ENCODE peak calls at places on chromosomes 16 and 17, in four cellular contexts. F is tibial nerve, K is NB4, Z is GM10248. N is an unnamed sample.

GRCh38 chr17:62592305-62593099 is 35.0 kb upstream of the MRC2 start:
- DNase-seq in F (no peak), K (no peak), Z (no peak), N (no peak)

GRCh38 chr16:63228259-63228658 is 1192.0 kb upstream of the CDH8 start:
- DNase-seq in F (no peak), K (peak; percentile 3), Z (no peak), N (no peak)

GRCh38 chr16:24975428-24975889 is 39.7 kb downstream of the ARHGAP17 start:
- DNase-seq in F (no peak), K (peak; percentile 36), Z (peak; percentile 66), N (no peak)

GRCh38 chr16:87602821-87603683 is 744 bp downstream of the JPH3 start:
- DNase-seq in F (no peak), K (no peak), Z (no peak), N (no peak)

GRCh38 chr17:3401786-3402185 is 3.6 kb upstream of the OR1E1 start:
- DNase-seq in F (no peak), K (no peak), Z (no peak), N (no peak)

GRCh38 chr17:67557921-67558320 is 159.8 kb upstream of the NOL11 start:
- DNase-seq in F (no peak), K (no peak), Z (no peak), N (no peak)

GRCh38 chr16:53089434-53090270 is 34.9 kb downstream of the CHD9 start:
- DNase-seq in F (no peak), K (no peak), Z (no peak), N (no peak)

GRCh38 chr16:75095204-75095621 is 21.4 kb downstream of the LDHD start:
- DNase-seq in F (no peak), K (peak; percentile 62), Z (no peak), N (no peak)

GRCh38 chr17:50487213-50488096 is 8.8 kb downstream of the RSAD1 start:
- DNase-seq in F (no peak), K (no peak), Z (no peak), N (no peak)

GRCh38 chr17:73336613-73337400 is 25.0 kb upstream of the CDC42EP4 start:
- DNase-seq in F (no peak), K (no peak), Z (no peak), N (no peak)

GRCh38 chr17:9817086-9817485 is 4.8 kb downstream of the GSG1L2 start:
- DNase-seq in F (no peak), K (no peak), Z (no peak), N (no peak)

GRCh38 chr16:63385714-63386113 is 1349.5 kb upstream of the CDH8 start:
- DNase-seq in F (no peak), K (no peak), Z (no peak), N (no peak)

GRCh38 chr16:57143125-57143965 is 42.5 kb downstream of the PSME3IP1 start:
- DNase-seq in F (peak; percentile 36), K (no peak), Z (no peak), N (no peak)

GRCh38 chr17:74768763-74769114 is 7.4 kb downstream of the NAT9 start:
- DNase-seq in F (no peak), K (no peak), Z (no peak), N (no peak)

GRCh38 chr16:81625544-81626152 is 153.4 kb upstream of the PLCG2 start:
- DNase-seq in F (no peak), K (peak; percentile 61), Z (peak; percentile 83), N (no peak)

GRCh38 chr16:86602521-86602920 is 24.2 kb downstream of the FOXL1 start:
- DNase-seq in F (no peak), K (no peak), Z (no peak), N (no peak)

GRCh38 chr16:12618515-12618914 is 185.2 kb downstream of the CPPED1 start:
- DNase-seq in F (no peak), K (no peak), Z (no peak), N (peak; percentile 54)

GRCh38 chr17:29112780-29113295 is 67.4 kb downstream of the MYO18A start:
- DNase-seq in F (peak; percentile 61), K (peak; percentile 82), Z (no peak), N (no peak)

GRCh38 chr17:49977463-49978389 is 8.7 kb downstream of the DLX4 start:
- DNase-seq in F (no peak), K (no peak), Z (no peak), N (no peak)

GRCh38 chr17:40399185-40399584 is 18.5 kb downstream of the TOP2A start:
- DNase-seq in F (no peak), K (peak; percentile 67), Z (peak; percentile 31), N (no peak)

GRCh38 chr17:45353047-45353446 is 36.2 kb upstream of the MAP3K14 start:
- DNase-seq in F (no peak), K (peak; percentile 56), Z (peak; percentile 66), N (no peak)

GRCh38 chr17:80187090-80187489 is 17.3 kb downstream of the CARD14 start:
- DNase-seq in F (no peak), K (no peak), Z (no peak), N (no peak)

GRCh38 chr17:34725740-34726139 is 146.4 kb downstream of the TMEM132E start:
- DNase-seq in F (no peak), K (peak; percentile 63), Z (no peak), N (peak; percentile 32)

GRCh38 chr17:76524598-76525512 is 12.7 kb downstream of the CYGB start:
- DNase-seq in F (no peak), K (peak; percentile 66), Z (no peak), N (no peak)

GRCh38 chr16:4075534-4075933 is 40.7 kb downstream of the ADCY9 start:
- DNase-seq in F (no peak), K (no peak), Z (no peak), N (no peak)

GRCh38 chr17:77919276-77919675 is 39.2 kb upstream of the TNRC6C start:
- DNase-seq in F (no peak), K (no peak), Z (no peak), N (no peak)

GRCh38 chr17:77916771-77917481 is 41.6 kb upstream of the TNRC6C start:
- DNase-seq in F (no peak), K (peak; percentile 70), Z (no peak), N (no peak)

GRCh38 chr17:77916284-77916683 is 42.2 kb upstream of the TNRC6C start:
- DNase-seq in F (no peak), K (no peak), Z (no peak), N (no peak)

GRCh38 chr17:77915594-77916021 is 42.9 kb upstream of the TNRC6C start:
- DNase-seq in F (no peak), K (no peak), Z (no peak), N (no peak)

DNA sequence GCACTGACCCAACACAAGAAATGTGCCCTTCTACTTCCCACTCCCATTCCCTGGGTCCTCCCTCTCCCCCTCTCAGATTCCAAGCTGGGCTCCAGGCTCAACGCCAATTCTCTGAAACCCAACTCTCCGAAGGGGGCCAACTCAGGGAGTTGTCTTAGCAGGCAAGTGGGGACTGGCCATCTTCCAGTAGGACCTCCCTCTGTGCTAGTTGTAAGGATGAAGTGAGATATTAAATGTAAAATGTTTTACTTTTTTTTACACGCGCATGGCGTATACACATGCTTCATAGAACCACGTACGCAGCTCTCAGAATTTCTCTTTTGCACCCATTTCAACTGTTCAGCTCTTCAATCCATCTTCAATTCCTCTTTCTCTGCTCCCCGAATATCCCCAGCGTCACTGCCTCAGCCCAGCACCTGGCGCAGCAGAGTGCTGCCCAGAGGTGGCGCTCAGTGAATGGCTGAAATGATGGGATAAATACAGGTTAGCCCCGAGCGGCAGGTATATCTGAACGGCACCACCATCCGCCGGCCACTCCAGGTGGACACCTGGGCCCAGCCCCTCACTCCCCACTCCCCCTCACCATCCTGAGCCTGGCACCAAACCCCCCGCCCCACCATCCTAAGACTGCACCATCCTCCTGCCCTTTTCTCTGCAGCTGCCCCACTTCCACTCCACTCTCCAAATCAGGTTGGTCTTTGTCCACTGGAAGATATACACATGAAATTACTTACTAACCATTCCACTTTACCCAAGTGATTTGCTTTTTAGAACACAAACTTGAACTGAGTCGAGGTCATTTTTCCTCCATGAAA is 43.9 kb upstream of the TNRC6C start:
- DNase-seq in F (no peak), K (no peak), Z (no peak), N (no peak)
- TF ChIP-seq CTCF in F (no peak), K (no peak), Z (no peak), N (no peak)

DNA sequence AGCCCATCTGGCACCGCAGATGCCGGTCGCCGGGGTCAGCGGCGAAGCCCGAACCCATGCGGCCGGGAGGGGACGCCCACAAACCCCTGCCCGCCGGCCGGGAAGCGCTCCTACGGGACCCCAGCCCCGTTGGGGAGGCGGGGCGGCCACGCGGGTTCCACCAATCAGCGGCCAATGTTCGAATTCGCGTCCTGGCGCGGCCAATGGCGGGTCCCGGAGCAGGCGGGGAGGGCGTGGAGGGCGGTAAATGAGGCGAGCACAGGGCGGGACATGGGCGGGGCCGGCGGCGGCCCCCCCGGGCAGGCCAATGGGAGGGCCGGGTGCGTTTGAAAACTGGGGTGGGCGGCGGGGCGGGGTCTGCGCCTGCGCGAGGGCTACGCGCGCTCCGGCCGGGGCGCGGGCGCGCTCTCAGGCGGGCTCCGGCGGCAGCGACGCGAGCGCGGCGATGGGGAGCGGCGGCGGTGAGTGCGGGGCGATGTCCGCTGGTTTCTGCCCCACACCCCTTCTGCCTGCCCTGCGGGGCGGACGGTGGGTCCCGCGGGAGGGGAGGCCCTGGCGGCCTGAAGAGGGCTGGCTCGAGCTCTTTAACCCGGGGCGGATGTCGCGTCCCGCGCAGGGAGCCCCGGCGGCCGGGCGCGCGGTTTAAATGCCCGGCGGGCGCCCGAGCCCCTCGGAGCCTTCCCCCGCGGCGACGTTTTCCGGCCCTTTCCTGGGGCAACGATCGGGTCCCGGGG is at the start of gene CCNF:
- DNase-seq in F (peak; percentile 94), K (peak; percentile 95), Z (peak; percentile 100), N (peak; percentile 98)
- TF ChIP-seq CTCF in F (peak; percentile 46), K (no peak), Z (no peak), N (no peak)

GRCh38 chr16:21185659-21186325 is 25.6 kb downstream of the ZP2 start:
- DNase-seq in F (no peak), K (no peak), Z (no peak), N (no peak)

GRCh38 chr16:21190599-21190998 is 20.8 kb downstream of the ZP2 start:
- DNase-seq in F (no peak), K (no peak), Z (no peak), N (no peak)

GRCh38 chr16:21186326-21186691 is 25.1 kb downstream of the ZP2 start:
- DNase-seq in F (no peak), K (no peak), Z (no peak), N (no peak)

GRCh38 chr16:21194771-21195301 is 16.5 kb downstream of the ZP2 start:
- DNase-seq in F (no peak), K (no peak), Z (peak; percentile 17), N (no peak)

GRCh38 chr16:21190013-21190412 is 21.4 kb downstream of the ZP2 start:
- DNase-seq in F (no peak), K (no peak), Z (no peak), N (no peak)
- TF ChIP-seq CTCF in F (no peak), K (no peak), Z (no peak), N (no peak)

GRCh38 chr17:58007781-58008706 is 998 bp upstream of the SRSF1 start:
- DNase-seq in F (no peak), K (no peak), Z (no peak), N (no peak)
- TF ChIP-seq CTCF in F (no peak), K (no peak), Z (no peak), N (no peak)

GRCh38 chr16:1448536-1449116 is 4.3 kb upstream of the CCDC154 start:
- DNase-seq in F (no peak), K (no peak), Z (no peak), N (no peak)

GRCh38 chr16:1450841-1451240 is 6.5 kb upstream of the CCDC154 start:
- DNase-seq in F (no peak), K (no peak), Z (no peak), N (no peak)

GRCh38 chr16:1451702-1452392 is 7.5 kb upstream of the CCDC154 start:
- DNase-seq in F (no peak), K (no peak), Z (no peak), N (no peak)

GRCh38 chr16:1449201-1449788 is 4.9 kb upstream of the CCDC154 start:
- DNase-seq in F (no peak), K (no peak), Z (no peak), N (no peak)

GRCh38 chr16:1450218-1450617 is 5.9 kb upstream of the CCDC154 start:
- DNase-seq in F (no peak), K (peak; percentile 35), Z (no peak), N (no peak)
- TF ChIP-seq CTCF in F (no peak), K (peak; percentile 5), Z (no peak), N (no peak)